ENCODE peak calls at places on chromosomes 7 and 10, in six cellular contexts. I is Karpas-422, L is K562, K is psoas muscle, O is ovary, Z is A549. T is an unnamed sample.

GRCh38 chr7:44347546-44348114 is 22.2 kb upstream of the CAMK2B start:
- DNase-seq in I (no peak), L (no peak), K (no peak), O (no peak), Z (no peak), T (no peak)

GRCh38 chr7:106720641-106721040 is 59.7 kb upstream of the CCDC71L start:
- DNase-seq in I (no peak), L (no peak), K (no peak), O (no peak), Z (no peak), T (no peak)

GRCh38 chr10:128859738-128860386 is 607.2 kb upstream of the MGMT start:
- DNase-seq in I (peak; percentile 71), L (peak; percentile 55), K (no peak), O (no peak), Z (peak; percentile 32), T (peak; percentile 39)

GRCh38 chr7:18798018-18798906 is 302.7 kb downstream of the HDAC9 start:
- DNase-seq in I (no peak), L (no peak), K (no peak), O (no peak), Z (no peak), T (no peak)

GRCh38 chr7:100483728-100484635 is at the start of gene NYAP1:
- DNase-seq in I (peak; percentile 73), L (peak; percentile 83), K (no peak), O (peak; percentile 82), Z (peak; percentile 53), T (peak; percentile 74)

GRCh38 chr10:91312031-91312733 is 91.7 kb downstream of the PCGF5 start:
- DNase-seq in I (no peak), L (peak; percentile 57), K (no peak), O (no peak), Z (no peak), T (no peak)

GRCh38 chr7:135801045-135801693 is 52.6 kb upstream of the FAM180A start:
- DNase-seq in I (peak; percentile 83), L (peak; percentile 83), K (no peak), O (no peak), Z (peak; percentile 73), T (peak; percentile 30)

GRCh38 chr7:134878731-134879295 is 99.4 kb downstream of the CALD1 start:
- DNase-seq in I (no peak), L (no peak), K (no peak), O (no peak), Z (no peak), T (no peak)

GRCh38 chr7:37211097-37211496 is 237.6 kb downstream of the ELMO1 start:
- DNase-seq in I (no peak), L (no peak), K (peak; percentile 56), O (peak; percentile 54), Z (no peak), T (no peak)

GRCh38 chr7:71752171-71752935 is 620.4 kb downstream of the GALNT17 start:
- DNase-seq in I (no peak), L (peak; percentile 70), K (peak; percentile 19), O (no peak), Z (peak; percentile 12), T (peak; percentile 72)

GRCh38 chr10:7322623-7323022 is 88.2 kb downstream of the SFMBT2 start:
- DNase-seq in I (no peak), L (no peak), K (no peak), O (no peak), Z (no peak), T (no peak)

GRCh38 chr10:78745445-78745844 is 323.3 kb upstream of the ZMIZ1 start:
- DNase-seq in I (no peak), L (no peak), K (no peak), O (no peak), Z (no peak), T (no peak)

GRCh38 chr10:5595591-5596590 is 70.5 kb downstream of the ASB13 start:
- DNase-seq in I (no peak), L (peak; percentile 50), K (no peak), O (no peak), Z (peak; percentile 69), T (no peak)

GRCh38 chr10:90804354-90804753 is 53.5 kb downstream of the HTR7 start:
- DNase-seq in I (no peak), L (no peak), K (no peak), O (no peak), Z (no peak), T (no peak)

GRCh38 chr10:117653170-117653515 is 110.6 kb downstream of the EMX2 start:
- DNase-seq in I (no peak), L (no peak), K (no peak), O (no peak), Z (peak; percentile 78), T (no peak)

GRCh38 chr10:5550621-5551530 is 26.1 kb downstream of the CALML3 start:
- DNase-seq in I (no peak), L (peak; percentile 47), K (peak; percentile 7), O (no peak), Z (no peak), T (no peak)

GRCh38 chr7:108455833-108456677 is at the start of gene NRCAM:
- DNase-seq in I (no peak), L (peak; percentile 50), K (peak; percentile 32), O (peak; percentile 11), Z (peak; percentile 89), T (peak; percentile 95)

GRCh38 chr7:25239888-25240287 is 11.6 kb upstream of the NPVF start:
- DNase-seq in I (no peak), L (no peak), K (no peak), O (no peak), Z (no peak), T (no peak)

GRCh38 chr7:47453093-47454056 is 128.5 kb downstream of the TNS3 start:
- DNase-seq in I (no peak), L (no peak), K (peak; percentile 80), O (no peak), Z (no peak), T (no peak)

GRCh38 chr10:21912583-21912982 is 90.9 kb downstream of the DNAJC1 start:
- DNase-seq in I (no peak), L (no peak), K (no peak), O (no peak), Z (no peak), T (no peak)

GRCh38 chr7:154451480-154452457 is 399.6 kb downstream of the DPP6 start:
- DNase-seq in I (no peak), L (no peak), K (no peak), O (no peak), Z (no peak), T (no peak)

GRCh38 chr10:61974611-61975010 is 73.1 kb downstream of the ARID5B start:
- DNase-seq in I (peak; percentile 59), L (peak; percentile 76), K (peak; percentile 32), O (peak; percentile 49), Z (no peak), T (no peak)

GRCh38 chr10:3783313-3783689 is 1.7 kb downstream of the KLF6 start:
- DNase-seq in I (peak; percentile 67), L (no peak), K (peak; percentile 65), O (peak; percentile 62), Z (peak; percentile 48), T (peak; percentile 33)

GRCh38 chr7:11021468-11021867 is 47.8 kb downstream of the PHF14 start:
- DNase-seq in I (no peak), L (no peak), K (no peak), O (no peak), Z (no peak), T (no peak)

GRCh38 chr10:80529604-80530003 is 8.1 kb upstream of the SH2D4B start:
- DNase-seq in I (no peak), L (no peak), K (no peak), O (no peak), Z (no peak), T (no peak)

GRCh38 chr10:116538461-116538860 is 7.3 kb upstream of the PNLIP start:
- DNase-seq in I (no peak), L (no peak), K (no peak), O (no peak), Z (no peak), T (no peak)

GRCh38 chr7:142685877-142686508 is 63.3 kb upstream of the PRSS1 start:
- DNase-seq in I (no peak), L (no peak), K (no peak), O (no peak), Z (no peak), T (no peak)

GRCh38 chr10:6195376-6195775 is 7.4 kb upstream of the PFKFB3 start:
- DNase-seq in I (no peak), L (no peak), K (no peak), O (peak; percentile 53), Z (no peak), T (no peak)

GRCh38 chr10:37634351-37634880 is 223.0 kb downstream of the ZNF248 start:
- DNase-seq in I (no peak), L (no peak), K (no peak), O (no peak), Z (no peak), T (no peak)
- H3K9me3 ChIP-seq in I (no peaks in the 10 kb centered on the region), L (no peaks in the 10 kb centered on the region), K (no peaks in the 10 kb centered on the region), O (no peaks in the 10 kb centered on the region), Z (peaks cover 3% of the 10 kb centered on the region), T (peaks cover 3% of the 10 kb centered on the region)

GRCh38 chr7:64555046-64555445 is 7.8 kb downstream of the ZNF680 start:
- DNase-seq in I (no peak), L (no peak), K (no peak), O (no peak), Z (no peak), T (no peak)
- H3K9me3 ChIP-seq in I (peaks cover 7% of the 10 kb centered on the region), L (no peaks in the 10 kb centered on the region), K (no peaks in the 10 kb centered on the region), O (no peaks in the 10 kb centered on the region), Z (peaks cover 52% of the 10 kb centered on the region), T (no peaks in the 10 kb centered on the region)

GRCh38 chr7:30584415-30584814 is 10.3 kb upstream of the GARS1 start:
- DNase-seq in I (no peak), L (no peak), K (no peak), O (no peak), Z (no peak), T (no peak)

GRCh38 chr7:30585675-30586074 is 9.0 kb upstream of the GARS1 start:
- DNase-seq in I (no peak), L (no peak), K (no peak), O (no peak), Z (no peak), T (no peak)

GRCh38 chr7:30584970-30585369 is 9.7 kb upstream of the GARS1 start:
- DNase-seq in I (no peak), L (no peak), K (no peak), O (no peak), Z (no peak), T (no peak)

DNA sequence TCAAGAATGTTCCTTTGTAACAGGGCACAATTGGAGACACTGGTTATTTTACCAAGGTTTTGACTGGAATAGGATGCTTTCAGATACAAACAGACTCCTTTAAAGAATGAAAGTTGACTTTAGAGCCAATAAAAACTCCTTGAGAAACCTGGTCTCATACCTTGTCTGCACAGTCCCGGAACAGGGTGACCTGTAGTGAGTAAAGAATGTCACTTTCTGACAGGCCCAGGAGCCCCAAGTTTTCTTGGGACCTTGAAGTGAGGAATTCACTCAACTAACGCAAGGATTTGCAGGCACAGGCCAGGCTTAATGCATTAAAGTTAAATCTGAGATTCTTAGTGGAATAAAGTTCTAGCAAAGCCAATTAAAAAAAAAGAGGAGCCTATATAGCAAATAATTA is 11.5 kb upstream of the GARS1 start:
- DNase-seq in I (no peak), L (no peak), K (no peak), O (no peak), Z (no peak), T (no peak)
- H3K9me3 ChIP-seq in I (no peaks in the 10 kb centered on the region), L (peaks cover 3% of the 10 kb centered on the region), K (no peaks in the 10 kb centered on the region), O (no peaks in the 10 kb centered on the region), Z (no peaks in the 10 kb centered on the region), T (no peaks in the 10 kb centered on the region)

DNA sequence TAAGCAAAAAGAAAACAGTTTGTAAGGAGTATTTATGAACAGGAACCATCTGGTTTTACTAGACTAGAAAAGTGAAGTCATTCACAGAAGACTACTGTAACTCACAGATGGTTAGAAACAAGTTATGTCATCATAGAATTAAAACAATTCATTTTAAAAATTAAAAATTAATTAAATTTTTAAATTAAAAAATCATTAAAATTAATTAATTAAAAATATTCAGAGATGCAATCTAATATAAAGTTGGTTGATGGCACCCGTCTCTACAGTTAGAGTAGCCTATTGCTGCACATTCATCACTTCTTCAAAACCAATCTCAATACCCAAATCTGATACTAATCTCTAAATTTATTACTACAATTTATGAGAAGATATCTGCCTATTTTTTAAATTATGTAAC is 454.8 kb upstream of the NUPR2 start:
- DNase-seq in I (no peak), L (no peak), K (no peak), O (no peak), Z (no peak), T (no peak)
- H3K9me3 ChIP-seq in I (peaks cover 16% of the 10 kb centered on the region), L (no peaks in the 10 kb centered on the region), K (peaks cover 7% of the 10 kb centered on the region), O (no peaks in the 10 kb centered on the region), Z (peaks cover 4% of the 10 kb centered on the region), T (no peaks in the 10 kb centered on the region)

T was measured in WERI-Rb-1.